ENCODE peak calls at places on chromosome X, in seven cellular contexts. D, M, T, Q, J, Z and U are unnamed samples.

GRCh38 chrX:1767026-1767425 is 152.2 kb downstream of the ASMT start:
- DNase-seq in D (no peak), M (no peak), T (peak; percentile 81), Q (peak; percentile 14), J (no peak), Z (no peak), U (no peak)

GRCh38 chrX:43741843-43742573 is 85.9 kb downstream of the MAOA start:
- DNase-seq in D (peak; percentile 22), M (peak; percentile 25), T (no peak), Q (no peak), J (no peak), Z (peak; percentile 12), U (peak; percentile 23)

GRCh38 chrX:3384330-3384729 is 37.9 kb upstream of the MXRA5 start:
- DNase-seq in D (no peak), M (peak; percentile 84), T (no peak), Q (no peak), J (no peak), Z (peak; percentile 36), U (peak; percentile 90)

GRCh38 chrX:41553688-41554087 is 106.5 kb downstream of the NYX start:
- DNase-seq in D (no peak), M (peak; percentile 62), T (no peak), Q (no peak), J (no peak), Z (no peak), U (peak; percentile 40)

GRCh38 chrX:43939187-43939926 is 33.8 kb downstream of the NDP start:
- DNase-seq in D (no peak), M (peak; percentile 5), T (no peak), Q (no peak), J (no peak), Z (no peak), U (peak; percentile 16)

GRCh38 chrX:14398725-14399124 is 130.6 kb upstream of the GLRA2 start:
- DNase-seq in D (no peak), M (no peak), T (no peak), Q (no peak), J (no peak), Z (peak; percentile 18), U (peak; percentile 37)

GRCh38 chrX:47815901-47816845 is 20.5 kb upstream of the ZNF81 start:
- DNase-seq in D (no peak), M (no peak), T (no peak), Q (peak; percentile 41), J (no peak), Z (no peak), U (no peak)

GRCh38 chrX:63250253-63250868 is 100.8 kb downstream of the SPIN4 start:
- DNase-seq in D (no peak), M (peak; percentile 64), T (no peak), Q (peak; percentile 62), J (peak; percentile 60), Z (peak; percentile 49), U (peak; percentile 78)

GRCh38 chrX:13223868-13224555 is 95.8 kb downstream of the ATXN3L start:
- DNase-seq in D (no peak), M (peak; percentile 92), T (peak; percentile 92), Q (no peak), J (no peak), Z (peak; percentile 88), U (peak; percentile 96)

GRCh38 chrX:149495573-149496071 is 9.5 kb downstream of the IDS start:
- DNase-seq in D (no peak), M (peak; percentile 83), T (no peak), Q (peak; percentile 22), J (no peak), Z (peak; percentile 75), U (peak; percentile 97)

GRCh38 chrX:153828723-153829548 is 1.4 kb downstream of the PDZD4 start:
- DNase-seq in D (no peak), M (no peak), T (no peak), Q (peak; percentile 83), J (no peak), Z (no peak), U (no peak)

GRCh38 chrX:13432776-13433605 is 113.1 kb upstream of the ATXN3L start:
- DNase-seq in D (no peak), M (peak; percentile 90), T (no peak), Q (no peak), J (no peak), Z (peak; percentile 61), U (peak; percentile 84)

GRCh38 chrX:135974279-135974856 is 580 bp upstream of the MMGT1 start:
- DNase-seq in D (peak; percentile 81), M (peak; percentile 22), T (peak; percentile 72), Q (peak; percentile 46), J (no peak), Z (no peak), U (peak; percentile 54)

GRCh38 chrX:34559325-34559724 is 97.8 kb downstream of the TMEM47 start:
- DNase-seq in D (no peak), M (peak; percentile 2), T (no peak), Q (peak; percentile 72), J (no peak), Z (peak; percentile 1), U (no peak)

GRCh38 chrX:136623400-136623799 is 24.6 kb upstream of the CD40LG start:
- DNase-seq in D (no peak), M (no peak), T (no peak), Q (no peak), J (no peak), Z (no peak), U (no peak)

GRCh38 chrX:41452565-41452964 is 5.4 kb downstream of the NYX start:
- DNase-seq in D (no peak), M (no peak), T (no peak), Q (no peak), J (no peak), Z (peak; percentile 15), U (peak; percentile 63)

GRCh38 chrX:136097871-136098805 is 49.2 kb upstream of the FHL1 start:
- DNase-seq in D (no peak), M (no peak), T (no peak), Q (peak; percentile 80), J (no peak), Z (no peak), U (no peak)

GRCh38 chrX:47177079-47177478 is 16.6 kb upstream of the UBA1 start:
- DNase-seq in D (peak; percentile 6), M (no peak), T (no peak), Q (no peak), J (no peak), Z (no peak), U (no peak)

GRCh38 chrX:866441-866990 is 235.9 kb downstream of the SHOX start:
- DNase-seq in D (no peak), M (no peak), T (no peak), Q (no peak), J (no peak), Z (no peak), U (no peak)

GRCh38 chrX:87961471-87961870 is 443.9 kb downstream of the KLHL4 start:
- DNase-seq in D (no peak), M (no peak), T (no peak), Q (peak; percentile 19), J (no peak), Z (no peak), U (no peak)

GRCh38 chrX:101287402-101287801 is 3.7 kb downstream of the TAF7L start:
- DNase-seq in D (no peak), M (peak; percentile 8), T (peak; percentile 3), Q (no peak), J (peak; percentile 3), Z (peak; percentile 47), U (peak; percentile 55)

GRCh38 chrX:45771114-45771513 is 570.4 kb upstream of the DIPK2B start:
- DNase-seq in D (no peak), M (peak; percentile 93), T (no peak), Q (peak; percentile 56), J (no peak), Z (peak; percentile 83), U (peak; percentile 98)

GRCh38 chrX:78182881-78183280 is 43.4 kb upstream of the TAF9B start:
- DNase-seq in D (no peak), M (no peak), T (no peak), Q (peak; percentile 94), J (no peak), Z (no peak), U (no peak)

GRCh38 chrX:31266172-31267076 is 194.6 kb upstream of the FTHL17 start:
- DNase-seq in D (peak; percentile 58), M (no peak), T (peak; percentile 63), Q (peak; percentile 64), J (no peak), Z (peak; percentile 19), U (peak; percentile 29)

GRCh38 chrX:66994729-66995128 is 355.9 kb upstream of the EDA2R start:
- DNase-seq in D (no peak), M (no peak), T (no peak), Q (peak; percentile 53), J (no peak), Z (no peak), U (no peak)

GRCh38 chrX:38061335-38061734 is 55.0 kb downstream of the SYTL5 start:
- DNase-seq in D (no peak), M (peak; percentile 52), T (peak; percentile 35), Q (no peak), J (no peak), Z (peak; percentile 31), U (peak; percentile 87)

GRCh38 chrX:132751043-132751690 is 207.3 kb downstream of the HS6ST2 start:
- DNase-seq in D (no peak), M (no peak), T (peak; percentile 41), Q (peak; percentile 61), J (no peak), Z (no peak), U (no peak)

GRCh38 chrX:106959897-106960296 is 39.7 kb downstream of the CLDN2 start:
- DNase-seq in D (no peak), M (no peak), T (no peak), Q (peak; percentile 71), J (no peak), Z (peak; percentile 35), U (peak; percentile 20)

GRCh38 chrX:103330601-103331397 is 760 bp downstream of the TCEAL7 start:
- DNase-seq in D (no peak), M (peak; percentile 6), T (no peak), Q (peak; percentile 62), J (no peak), Z (no peak), U (no peak)

GRCh38 chrX:23931149-23931604 is 23.4 kb downstream of the CXorf58 start:
- DNase-seq in D (no peak), M (no peak), T (no peak), Q (no peak), J (no peak), Z (no peak), U (no peak)

GRCh38 chrX:12319955-12320354 is 181.7 kb downstream of the FRMPD4 start:
- DNase-seq in D (no peak), M (no peak), T (no peak), Q (no peak), J (no peak), Z (no peak), U (no peak)

GRCh38 chrX:15471016-15471415 is 22.1 kb downstream of the PIR start:
- DNase-seq in D (peak; percentile 51), M (peak; percentile 49), T (peak; percentile 35), Q (peak; percentile 77), J (peak; percentile 27), Z (peak; percentile 60), U (peak; percentile 63)

GRCh38 chrX:16737024-16737423 is 17.6 kb downstream of the SYAP1 start:
- DNase-seq in D (no peak), M (no peak), T (no peak), Q (no peak), J (no peak), Z (no peak), U (no peak)

GRCh38 chrX:132023117-132023895 is at the start of gene STK26:
- DNase-seq in D (peak; percentile 73), M (peak; percentile 27), T (peak; percentile 74), Q (peak; percentile 96), J (no peak), Z (peak; percentile 62), U (peak; percentile 80)

GRCh38 chrX:24996096-24996709 is 19.6 kb downstream of the ARX start:
- DNase-seq in D (no peak), M (no peak), T (no peak), Q (peak; percentile 88), J (no peak), Z (no peak), U (no peak)

GRCh38 chrX:55167124-55167523 is 53.0 kb upstream of the PAGE5 start:
- DNase-seq in D (no peak), M (no peak), T (no peak), Q (no peak), J (no peak), Z (no peak), U (peak; percentile 7)

GRCh38 chrX:134572816-134573682 is 85.2 kb downstream of the PLAC1 start:
- DNase-seq in D (no peak), M (peak; percentile 32), T (no peak), Q (no peak), J (no peak), Z (no peak), U (peak; percentile 89)

GRCh38 chrX:139936259-139936658 is 3.4 kb upstream of the ATP11C start:
- DNase-seq in D (no peak), M (no peak), T (no peak), Q (peak; percentile 48), J (no peak), Z (no peak), U (peak; percentile 6)